ENCODE peak calls at places on chromosomes 13 and 19, in five cellular contexts. One of them, this sample, is unnamed.

GRCh38 chr13:110010433-110011135 is 224.2 kb upstream of the IRS2 start:
- DNase-seq in body of pancreas: no peak
- DNase-seq in GM12878: no peak
- DNase-seq in ovary: no peak
- DNase-seq in heart left ventricle: no peak
- DNase-seq in this sample: no peak

GRCh38 chr19:6125571-6125989 is 9.9 kb upstream of the ACSBG2 start:
- DNase-seq in GM12878: peak; percentile 40
- DNase-seq in heart left ventricle: no peak
- DNase-seq in ovary: peak; percentile 24
- DNase-seq in body of pancreas: peak; percentile 67
- DNase-seq in this sample: peak; percentile 61

GRCh38 chr19:46256855-46257254 is 27.3 kb downstream of the IGFL1 start:
- DNase-seq in body of pancreas: no peak
- DNase-seq in GM12878: no peak
- DNase-seq in heart left ventricle: no peak
- DNase-seq in ovary: no peak
- DNase-seq in this sample: no peak

GRCh38 chr13:24670927-24671326 is 9.3 kb upstream of the ATP12A start:
- DNase-seq in GM12878: no peak
- DNase-seq in ovary: no peak
- DNase-seq in body of pancreas: no peak
- DNase-seq in heart left ventricle: no peak
- DNase-seq in this sample: no peak

GRCh38 chr19:2478324-2478755 is 2.4 kb downstream of the GADD45B start:
- DNase-seq in GM12878: no peak
- DNase-seq in heart left ventricle: peak; percentile 73
- DNase-seq in ovary: peak; percentile 56
- DNase-seq in body of pancreas: peak; percentile 79
- DNase-seq in this sample: peak; percentile 71

GRCh38 chr13:20848203-20848602 is 54.3 kb downstream of the XPO4 start:
- DNase-seq in body of pancreas: no peak
- DNase-seq in GM12878: no peak
- DNase-seq in heart left ventricle: no peak
- DNase-seq in ovary: no peak
- DNase-seq in this sample: no peak

GRCh38 chr13:25065974-25066770 is 29.8 kb upstream of the PABPC3 start:
- DNase-seq in ovary: no peak
- DNase-seq in body of pancreas: no peak
- DNase-seq in GM12878: no peak
- DNase-seq in heart left ventricle: no peak
- DNase-seq in this sample: no peak

GRCh38 chr13:45295536-45295935 is 45.4 kb downstream of the TPT1 start:
- DNase-seq in ovary: no peak
- DNase-seq in heart left ventricle: no peak
- DNase-seq in GM12878: no peak
- DNase-seq in body of pancreas: no peak
- DNase-seq in this sample: no peak

GRCh38 chr19:49761249-49761624 is 1.9 kb downstream of the TSKS start:
- DNase-seq in ovary: no peak
- DNase-seq in heart left ventricle: no peak
- DNase-seq in body of pancreas: no peak
- DNase-seq in GM12878: no peak
- DNase-seq in this sample: no peak

GRCh38 chr13:110312669-110313031 is 5.6 kb downstream of the COL4A2 start:
- DNase-seq in ovary: no peak
- DNase-seq in heart left ventricle: no peak
- DNase-seq in GM12878: no peak
- DNase-seq in body of pancreas: no peak
- DNase-seq in this sample: peak; percentile 28

GRCh38 chr13:109924376-109924775 is 138.0 kb upstream of the IRS2 start:
- DNase-seq in heart left ventricle: no peak
- DNase-seq in GM12878: no peak
- DNase-seq in ovary: no peak
- DNase-seq in body of pancreas: no peak
- DNase-seq in this sample: no peak

GRCh38 chr19:37977992-37978391 is 71.0 kb downstream of the SIPA1L3 start:
- DNase-seq in GM12878: no peak
- DNase-seq in body of pancreas: no peak
- DNase-seq in ovary: no peak
- DNase-seq in heart left ventricle: no peak
- DNase-seq in this sample: no peak

GRCh38 chr19:36371886-36372285 is 7.1 kb downstream of the ZFP14 start:
- DNase-seq in body of pancreas: no peak
- DNase-seq in GM12878: no peak
- DNase-seq in heart left ventricle: no peak
- DNase-seq in ovary: no peak
- DNase-seq in this sample: no peak

GRCh38 chr19:36379510-36379819 is 464 bp upstream of the ZFP14 start:
- DNase-seq in heart left ventricle: no peak
- DNase-seq in body of pancreas: no peak
- DNase-seq in GM12878: no peak
- DNase-seq in ovary: no peak
- DNase-seq in this sample: no peak

GRCh38 chr19:36373638-36374156 is 5.3 kb downstream of the ZFP14 start:
- DNase-seq in body of pancreas: no peak
- DNase-seq in ovary: no peak
- DNase-seq in GM12878: no peak
- DNase-seq in heart left ventricle: no peak
- DNase-seq in this sample: no peak

GRCh38 chr19:36378625-36379509 is at the start of gene ZFP14:
- DNase-seq in ovary: peak; percentile 93
- DNase-seq in heart left ventricle: peak; percentile 97
- DNase-seq in GM12878: peak; percentile 70
- DNase-seq in body of pancreas: peak; percentile 94
- DNase-seq in this sample: peak; percentile 92

GRCh38 chr19:36377541-36378178 is 1.3 kb downstream of the ZFP14 start:
- DNase-seq in body of pancreas: no peak
- DNase-seq in GM12878: no peak
- DNase-seq in ovary: no peak
- DNase-seq in heart left ventricle: no peak
- DNase-seq in this sample: no peak
- H3K27ac ChIP-seq in body of pancreas: peak overlapping the region; percentile 94
- H3K27ac ChIP-seq in GM12878: no peak overlapping the region
- H3K27ac ChIP-seq in ovary: peak overlapping the region; percentile 52
- H3K27ac ChIP-seq in heart left ventricle: peak overlapping the region; percentile 92
- H3K27ac ChIP-seq in this sample: peak overlapping the region; percentile 78

GRCh38 chr13:99878921-99879610 is 92.5 kb downstream of the ZIC5 start:
- DNase-seq in heart left ventricle: no peak
- DNase-seq in ovary: no peak
- DNase-seq in GM12878: no peak
- DNase-seq in body of pancreas: no peak
- DNase-seq in this sample: no peak
- H3K4me1 ChIP-seq in heart left ventricle: no peaks in the 10 kb centered on the region
- H3K4me1 ChIP-seq in ovary: no peaks in the 10 kb centered on the region
- H3K4me1 ChIP-seq in GM12878: peaks cover 7% of the 10 kb centered on the region
- H3K4me1 ChIP-seq in body of pancreas: no peaks in the 10 kb centered on the region
- H3K4me1 ChIP-seq in this sample: no peaks in the 10 kb centered on the region

DNA sequence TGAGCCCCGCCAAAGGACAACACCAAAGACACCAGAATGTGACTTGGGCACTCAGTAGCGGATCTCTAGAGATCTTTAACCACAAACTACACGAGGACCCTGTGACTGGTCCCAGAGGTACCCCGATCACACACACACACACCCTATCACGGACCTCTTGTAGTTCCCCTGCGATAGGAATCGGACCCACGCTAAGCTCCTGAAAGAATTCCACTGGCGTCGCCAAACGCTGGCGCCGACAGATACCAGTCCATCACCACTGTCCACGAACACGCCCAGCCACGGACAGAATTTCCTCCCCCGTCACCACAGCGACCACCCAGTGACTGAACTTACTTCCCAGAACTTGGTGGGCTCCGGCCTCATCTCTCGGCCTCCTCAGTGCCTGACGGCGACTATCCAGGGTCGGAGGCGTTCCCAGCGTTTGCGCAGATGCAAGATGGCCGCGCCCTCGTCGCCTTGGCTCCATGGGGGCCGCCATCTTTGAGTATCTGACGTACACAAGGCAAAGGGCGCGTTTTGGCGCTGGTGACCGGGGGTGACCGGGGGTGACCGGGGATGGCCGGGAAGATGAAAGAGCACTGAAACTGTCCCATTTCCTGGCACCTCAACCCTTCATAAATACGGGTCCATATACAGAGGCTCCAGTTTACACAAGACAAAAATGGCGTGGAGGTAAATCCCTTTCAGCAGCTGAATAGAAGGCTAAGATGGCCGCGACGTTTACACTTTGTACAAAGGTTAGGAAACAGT is at the start of gene ZNF615:
- DNase-seq in body of pancreas: peak; percentile 88
- DNase-seq in heart left ventricle: peak; percentile 94
- DNase-seq in ovary: peak; percentile 90
- DNase-seq in GM12878: peak; percentile 47
- DNase-seq in this sample: peak; percentile 88
- TF ChIP-seq POLR2A in body of pancreas: no peak
- TF ChIP-seq POLR2A in heart left ventricle: no peak
- TF ChIP-seq POLR2A in ovary: peak; percentile 32
- TF ChIP-seq POLR2A in GM12878: peak; percentile 72
- TF ChIP-seq POLR2A in this sample: peak; percentile 40

DNA sequence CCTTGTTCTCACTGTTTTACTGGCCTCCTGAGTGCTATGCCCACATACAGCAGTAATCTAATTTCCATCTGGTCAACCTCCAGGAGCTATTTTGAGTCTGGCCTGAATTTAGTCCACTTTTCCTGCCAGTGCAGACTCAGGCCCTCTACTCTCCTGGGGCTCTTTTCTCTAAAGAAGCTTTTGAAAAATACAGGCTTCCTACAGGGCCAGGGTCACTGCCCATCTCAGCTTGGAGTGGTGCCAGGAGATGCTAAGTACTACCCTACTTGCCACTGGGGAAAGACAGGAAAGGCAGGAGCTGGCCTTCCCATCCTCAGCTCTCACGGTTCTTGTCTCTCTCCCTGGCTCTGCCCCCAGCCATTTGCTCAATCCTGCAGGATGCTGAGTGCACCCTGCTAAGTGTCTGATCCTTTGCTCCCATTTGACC is 101.7 kb upstream of the SERP2 start:
- DNase-seq in ovary: peak; percentile 36
- DNase-seq in GM12878: no peak
- DNase-seq in body of pancreas: no peak
- DNase-seq in heart left ventricle: no peak
- DNase-seq in this sample: peak; percentile 68
- H3K27ac ChIP-seq in ovary: no peak overlapping the region
- H3K27ac ChIP-seq in GM12878: no peak overlapping the region
- H3K27ac ChIP-seq in body of pancreas: no peak overlapping the region
- H3K27ac ChIP-seq in heart left ventricle: peak overlapping the region; percentile 58
- H3K27ac ChIP-seq in this sample: peak overlapping the region; percentile 80

This sample was measured in uterus.